ENCODE peak calls at places on chromosomes 16 and 17, in ten cellular contexts. G is testis, U is A549, O is breast epithelium, F is ovary, D is Peyer's patch, P is endothelial cell of umbilical vein, K is spleen, W is body of pancreas, I is uterus. R is an unnamed sample.

GRCh38 chr17:79500738-79501533 is 109.9 kb downstream of the RBFOX3 start:
- DNase-seq in G (no peak), F (no peak), I (no peak), D (no peak), P (no peak), U (no peak), K (no peak), O (no peak), W (no peak), R (no peak)

GRCh38 chr16:54654429-54654828 is 276.2 kb upstream of the IRX5 start:
- DNase-seq in W (no peak), P (no peak), G (no peak), U (no peak), K (no peak), D (no peak), F (no peak), I (no peak), O (no peak), R (no peak)

GRCh38 chr17:6328279-6328678 is 106.6 kb downstream of the AIPL1 start:
- DNase-seq in F (no peak), G (no peak), W (no peak), K (no peak), I (no peak), P (peak; percentile 33), O (no peak), U (no peak), D (no peak), R (no peak)

GRCh38 chr16:83577201-83577600 is 230.6 kb upstream of the HSBP1 start:
- DNase-seq in D (no peak), O (no peak), W (no peak), P (no peak), I (no peak), K (no peak), G (no peak), F (no peak), U (no peak), R (no peak)

GRCh38 chr16:20814761-20815160 is 8.4 kb downstream of the REXO5 start:
- DNase-seq in W (no peak), D (no peak), G (no peak), O (no peak), I (no peak), F (no peak), U (no peak), P (peak; percentile 97), K (no peak), R (no peak)

GRCh38 chr17:51653902-51654301 is 393.6 kb downstream of the UTP18 start:
- DNase-seq in I (no peak), P (no peak), W (no peak), K (no peak), U (peak; percentile 21), D (no peak), G (no peak), O (no peak), F (no peak), R (no peak)

GRCh38 chr17:53896047-53896446 is 73.3 kb downstream of the KIF2B start:
- DNase-seq in W (no peak), G (no peak), I (no peak), U (no peak), F (no peak), D (no peak), K (no peak), O (no peak), P (no peak), R (no peak)

GRCh38 chr16:57484515-57485005 is 1.7 kb downstream of the DOK4 start:
- DNase-seq in D (no peak), I (no peak), G (no peak), F (no peak), P (no peak), K (no peak), U (no peak), W (no peak), O (peak; percentile 39), R (no peak)

GRCh38 chr17:8994319-8994718 is 27.0 kb upstream of the NTN1 start:
- DNase-seq in G (peak; percentile 65), O (no peak), K (peak; percentile 87), U (no peak), I (peak; percentile 34), D (peak; percentile 81), F (no peak), W (peak; percentile 44), P (peak; percentile 47), R (peak; percentile 73)

GRCh38 chr17:79065105-79065670 is 9.4 kb upstream of the ENGASE start:
- DNase-seq in O (no peak), K (peak; percentile 30), U (peak; percentile 57), D (peak; percentile 89), F (no peak), G (peak; percentile 55), I (no peak), W (no peak), P (peak; percentile 45), R (no peak)

GRCh38 chr17:36142230-36142629 is 34.2 kb downstream of the TBC1D3B start:
- DNase-seq in G (no peak), P (no peak), U (no peak), O (no peak), D (no peak), W (no peak), K (no peak), I (no peak), F (no peak), R (no peak)

GRCh38 chr17:70268383-70268782 is 99.1 kb downstream of the KCNJ2 start:
- DNase-seq in O (no peak), D (no peak), F (no peak), I (no peak), U (no peak), G (no peak), W (no peak), P (no peak), K (no peak), R (no peak)

GRCh38 chr17:43958953-43959352 is 5.2 kb upstream of the PYY start:
- DNase-seq in O (no peak), K (no peak), F (no peak), D (no peak), I (no peak), P (no peak), W (no peak), U (no peak), G (no peak), R (no peak)

DNA sequence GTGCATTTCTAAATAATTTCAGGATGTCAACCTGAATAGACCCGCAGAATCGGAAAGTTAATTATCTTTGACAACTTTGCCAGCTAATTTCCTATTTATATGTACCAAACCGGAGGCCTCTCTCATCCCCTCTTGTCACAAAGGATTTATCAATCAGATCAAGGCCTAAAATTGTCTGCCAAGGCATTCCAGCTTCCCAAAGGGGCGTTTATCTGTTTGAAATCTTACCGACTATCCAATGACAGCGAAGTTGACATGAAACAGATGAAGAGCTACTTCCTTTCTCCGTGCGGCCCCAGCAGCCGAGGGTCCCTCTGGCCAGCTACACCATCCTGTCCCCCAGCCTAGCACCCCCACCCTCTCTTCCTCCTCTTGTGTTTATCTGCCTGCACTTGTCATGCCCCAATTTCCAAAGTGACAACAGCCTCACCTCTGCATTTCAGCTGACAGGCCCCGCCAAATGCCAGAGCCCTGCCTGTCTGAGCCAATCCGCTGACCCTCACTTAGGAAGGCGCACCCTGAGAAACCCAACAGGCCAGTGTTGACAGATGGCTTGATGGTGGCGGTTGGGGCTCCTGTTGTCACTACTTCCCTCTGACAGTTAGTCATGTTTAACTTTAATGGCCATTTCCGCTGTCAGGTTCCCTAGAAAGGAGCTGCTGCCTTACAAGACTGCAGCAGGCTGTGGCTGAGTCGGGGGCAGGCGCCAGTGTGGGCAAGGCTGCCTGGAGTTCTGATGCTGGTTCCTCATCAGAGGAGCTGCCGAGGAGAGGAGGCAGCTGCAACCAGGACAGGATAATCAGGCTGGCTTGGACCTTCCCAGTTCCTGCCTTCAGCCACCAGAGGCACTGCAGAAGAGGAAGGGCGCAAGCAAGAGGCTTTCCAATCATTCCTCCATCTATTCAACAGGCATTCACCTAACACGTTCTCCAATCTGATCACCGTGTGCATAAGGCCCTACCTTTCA is 223.4 kb upstream of the DYNLRB2 start:
- DNase-seq in G (no peak), O (no peak), P (no peak), F (no peak), D (no peak), W (no peak), U (no peak), I (no peak), K (no peak), R (no peak)
- TF ChIP-seq CTCF in G (no peak), O (no peak), P (peak; percentile 2), F (no peak), D (no peak), W (no peak), U (no peak), I (no peak), K (no peak), R (no peak)

DNA sequence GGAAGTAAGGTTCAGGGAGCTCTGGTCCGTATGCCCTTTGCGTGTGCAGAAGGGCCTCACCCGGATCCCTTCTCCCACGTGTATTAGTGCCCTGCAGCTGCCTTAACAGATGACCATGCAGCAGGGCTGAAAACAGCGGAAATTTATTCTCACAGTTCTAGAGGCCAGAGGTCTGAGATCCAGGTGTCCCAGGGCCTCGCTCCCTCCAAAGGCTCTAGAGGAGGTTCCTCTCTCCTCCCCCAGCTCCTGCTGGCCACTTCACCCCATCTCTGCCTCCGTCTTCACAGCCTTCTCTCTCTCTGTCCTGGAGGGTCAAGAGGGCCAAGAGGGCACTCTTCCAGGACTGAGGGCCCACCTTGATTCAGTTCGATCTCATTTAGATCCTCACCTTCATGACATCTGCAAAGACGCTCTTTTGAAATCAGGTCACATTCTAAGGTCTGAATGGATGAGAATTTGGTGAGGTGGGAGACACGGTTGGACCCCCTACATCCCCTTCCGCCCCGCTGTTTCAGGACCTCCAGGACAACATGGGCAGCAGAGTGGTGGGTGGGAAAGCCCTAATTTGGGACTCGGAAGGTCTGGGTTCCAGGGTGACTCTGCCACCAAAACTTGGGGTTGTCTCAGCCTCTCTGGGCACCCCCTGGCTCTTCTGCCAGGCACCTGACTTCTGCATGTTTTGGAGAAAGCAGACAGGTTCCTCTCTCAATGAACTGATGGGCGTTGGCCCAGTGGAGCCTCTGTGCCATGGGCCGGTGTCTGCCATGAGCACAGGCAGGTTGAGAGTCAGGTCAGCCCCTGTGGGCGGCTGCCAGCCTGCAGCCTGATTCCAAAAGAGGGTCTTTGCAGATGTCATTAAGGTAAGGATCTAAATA is 361.2 kb downstream of the SEC14L1 start:
- DNase-seq in F (no peak), D (peak; percentile 43), O (no peak), G (peak; percentile 12), K (peak; percentile 71), I (peak; percentile 10), P (no peak), U (no peak), W (no peak), R (peak; percentile 17)
- TF ChIP-seq POLR2A in F (no peak), D (no peak), O (no peak), G (no peak), K (no peak), I (no peak), P (no peak), U (no peak), W (no peak), R (no peak)

GRCh38 chr16:48152226-48152625 is 3.6 kb downstream of the ABCC12 start:
- DNase-seq in I (no peak), W (no peak), U (no peak), G (no peak), K (no peak), D (no peak), F (no peak), O (no peak), P (no peak), R (no peak)
- H3K9me3 ChIP-seq in I (no peaks in the 10 kb centered on the region), W (no peaks in the 10 kb centered on the region), U (peaks cover 5% of the 10 kb centered on the region), G (no peaks in the 10 kb centered on the region), K (peaks cover 16% of the 10 kb centered on the region), D (no peaks in the 10 kb centered on the region), F (no peaks in the 10 kb centered on the region), O (no peaks in the 10 kb centered on the region), P (no peaks in the 10 kb centered on the region), R (peaks cover 17% of the 10 kb centered on the region)

DNA sequence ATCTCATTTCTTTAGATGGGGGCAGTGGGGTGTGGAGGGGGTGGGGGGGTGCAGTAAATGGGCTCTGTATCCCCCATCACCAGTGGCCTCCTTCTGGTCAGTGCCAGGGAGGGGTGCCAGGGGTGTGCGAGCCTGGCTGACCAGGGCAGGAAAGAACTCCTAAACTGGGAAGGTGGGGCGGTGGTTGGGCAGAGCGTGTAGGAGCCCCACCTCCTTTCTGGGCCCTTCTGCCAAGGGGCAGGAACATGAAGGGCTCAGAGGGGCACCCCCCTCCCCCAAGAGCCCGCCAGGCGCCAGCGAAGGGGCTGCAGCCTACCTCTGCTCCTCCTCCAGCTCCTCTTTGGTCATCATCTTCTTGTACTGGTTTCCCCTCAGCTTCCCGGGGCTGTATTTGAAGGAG is 26.0 kb downstream of the MXRA7 start:
- DNase-seq in F (no peak), P (no peak), I (no peak), D (no peak), K (peak; percentile 45), G (no peak), U (no peak), O (no peak), W (no peak), R (peak; percentile 33)
- TF ChIP-seq CTCF in F (no peak), P (no peak), I (no peak), D (no peak), K (no peak), G (no peak), U (no peak), O (no peak), W (no peak), R (no peak)

R was measured in heart left ventricle.